ENCODE peak calls at places on chromosomes 6 and 20, in five cellular contexts. One of them, this sample, is unnamed.

GRCh38 chr20:24049081-24049480 is 60.5 kb upstream of the GGTLC1 start:
- ATAC-seq in upper lobe of left lung: no peak
- ATAC-seq in HepG2: no peak
- ATAC-seq in GM12878: no peak
- ATAC-seq in K562: no peak
- ATAC-seq in this sample: no peak

GRCh38 chr6:148790817-148791216 is 44.0 kb downstream of the UST start:
- ATAC-seq in K562: no peak
- ATAC-seq in HepG2: no peak
- ATAC-seq in upper lobe of left lung: no peak
- ATAC-seq in GM12878: peak; percentile 97
- ATAC-seq in this sample: no peak

GRCh38 chr6:71977860-71978259 is 91.5 kb downstream of the RIMS1 start:
- ATAC-seq in HepG2: no peak
- ATAC-seq in GM12878: peak; percentile 42
- ATAC-seq in upper lobe of left lung: no peak
- ATAC-seq in K562: no peak
- ATAC-seq in this sample: no peak

GRCh38 chr6:15888798-15889772 is 226.3 kb upstream of the DTNBP1 start:
- ATAC-seq in K562: peak; percentile 69
- ATAC-seq in GM12878: no peak
- ATAC-seq in HepG2: no peak
- ATAC-seq in upper lobe of left lung: peak; percentile 27
- ATAC-seq in this sample: peak; percentile 31

GRCh38 chr20:16518068-16518783 is 55.0 kb downstream of the KIF16B start:
- ATAC-seq in GM12878: peak; percentile 85
- ATAC-seq in HepG2: peak; percentile 97
- ATAC-seq in K562: peak; percentile 81
- ATAC-seq in upper lobe of left lung: no peak
- ATAC-seq in this sample: peak; percentile 34

GRCh38 chr6:42968126-42968701 is 7.7 kb downstream of the GNMT start:
- ATAC-seq in K562: no peak
- ATAC-seq in upper lobe of left lung: no peak
- ATAC-seq in HepG2: no peak
- ATAC-seq in GM12878: no peak
- ATAC-seq in this sample: no peak

GRCh38 chr20:11469795-11470495 is 447.7 kb upstream of the BTBD3 start:
- ATAC-seq in K562: no peak
- ATAC-seq in upper lobe of left lung: no peak
- ATAC-seq in HepG2: no peak
- ATAC-seq in GM12878: no peak
- ATAC-seq in this sample: peak; percentile 34

GRCh38 chr20:37346232-37346525 is 239 bp downstream of the SRC start:
- ATAC-seq in HepG2: no peak
- ATAC-seq in K562: no peak
- ATAC-seq in GM12878: no peak
- ATAC-seq in upper lobe of left lung: no peak
- ATAC-seq in this sample: peak; percentile 52

GRCh38 chr6:162750776-162751175 is 23.0 kb downstream of the PACRG start:
- ATAC-seq in GM12878: no peak
- ATAC-seq in K562: no peak
- ATAC-seq in HepG2: no peak
- ATAC-seq in upper lobe of left lung: no peak
- ATAC-seq in this sample: no peak

GRCh38 chr6:163837681-163838431 is 423.3 kb downstream of the QKI start:
- ATAC-seq in upper lobe of left lung: no peak
- ATAC-seq in HepG2: no peak
- ATAC-seq in GM12878: no peak
- ATAC-seq in K562: peak; percentile 65
- ATAC-seq in this sample: no peak

GRCh38 chr6:141164042-141164748 is 968.5 kb upstream of the GJE1 start:
- ATAC-seq in K562: no peak
- ATAC-seq in GM12878: no peak
- ATAC-seq in upper lobe of left lung: no peak
- ATAC-seq in HepG2: no peak
- ATAC-seq in this sample: no peak

GRCh38 chr6:143262037-143262436 is 188.5 kb downstream of the ADAT2 start:
- ATAC-seq in HepG2: no peak
- ATAC-seq in GM12878: no peak
- ATAC-seq in K562: no peak
- ATAC-seq in upper lobe of left lung: no peak
- ATAC-seq in this sample: no peak

GRCh38 chr6:33781105-33781975 is 7.6 kb downstream of the LEMD2 start:
- ATAC-seq in HepG2: no peak
- ATAC-seq in K562: no peak
- ATAC-seq in upper lobe of left lung: peak; percentile 31
- ATAC-seq in GM12878: no peak
- ATAC-seq in this sample: peak; percentile 35

GRCh38 chr6:137160763-137161162 is 12.7 kb downstream of the IL22RA2 start:
- ATAC-seq in upper lobe of left lung: peak; percentile 52
- ATAC-seq in HepG2: no peak
- ATAC-seq in K562: no peak
- ATAC-seq in GM12878: no peak
- ATAC-seq in this sample: no peak

DNA sequence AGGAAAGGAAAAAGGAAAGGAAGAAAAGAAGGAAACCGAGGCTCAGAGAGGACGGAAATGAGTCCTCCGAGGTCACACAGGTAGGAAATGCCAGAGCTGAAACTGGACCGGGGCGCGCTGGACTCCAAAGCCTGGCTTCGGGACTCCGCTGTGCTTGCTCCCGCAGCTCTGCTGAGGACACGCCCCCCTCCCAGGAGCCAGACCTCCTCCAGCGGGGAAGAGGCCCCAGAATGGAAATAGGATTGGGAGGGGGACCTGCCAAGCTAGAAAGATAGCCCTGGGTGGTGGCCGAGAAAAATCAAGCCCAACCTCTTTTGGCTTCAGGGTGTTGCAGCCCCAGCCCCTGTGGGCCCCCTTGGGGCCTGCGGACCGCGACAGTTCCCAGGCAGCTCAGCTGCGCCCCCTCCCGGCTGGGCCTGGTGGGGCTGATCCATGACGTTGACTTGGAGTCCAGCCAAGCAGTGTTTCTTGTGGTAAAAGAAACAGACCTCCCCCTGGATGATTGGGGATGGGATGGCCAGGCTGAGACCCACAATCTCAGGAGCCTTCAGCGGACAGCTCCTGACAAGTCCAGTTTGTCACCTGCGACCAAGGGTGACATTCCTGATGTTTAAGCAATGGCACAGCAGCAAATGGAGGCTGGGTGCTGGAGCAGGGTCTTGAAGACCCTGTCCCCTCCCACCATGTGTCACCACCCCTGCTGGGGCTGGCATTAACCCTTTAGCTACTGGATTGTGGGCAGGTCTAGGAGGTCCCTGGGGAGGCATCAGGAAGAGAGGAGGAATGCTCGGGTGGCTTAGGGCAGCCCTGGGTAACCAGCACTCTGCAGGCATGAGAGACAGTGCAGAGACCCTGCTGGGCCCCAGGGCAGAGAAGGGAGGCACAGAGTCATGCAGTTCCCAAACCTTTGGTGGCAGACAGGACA is 55.4 kb downstream of the RIPOR3 start:
- ATAC-seq in K562: peak; percentile 85
- ATAC-seq in HepG2: peak; percentile 78
- ATAC-seq in GM12878: peak; percentile 86
- ATAC-seq in upper lobe of left lung: peak; percentile 80
- ATAC-seq in this sample: peak; percentile 77
- TF ChIP-seq POLR2AphosphoS5 in K562: peak; percentile 46
- TF ChIP-seq POLR2AphosphoS5 in HepG2: no peak
- TF ChIP-seq POLR2AphosphoS5 in GM12878: no peak
- TF ChIP-seq POLR2AphosphoS5 in upper lobe of left lung: no peak
- TF ChIP-seq POLR2AphosphoS5 in this sample: peak; percentile 63

GRCh38 chr6:170286934-170287265 is 4.0 kb downstream of the DLL1 start:
- ATAC-seq in GM12878: no peak
- ATAC-seq in K562: no peak
- ATAC-seq in upper lobe of left lung: peak; percentile 9
- ATAC-seq in HepG2: no peak
- ATAC-seq in this sample: no peak

GRCh38 chr6:170285482-170285881 is 5.4 kb downstream of the DLL1 start:
- ATAC-seq in GM12878: no peak
- ATAC-seq in HepG2: no peak
- ATAC-seq in K562: no peak
- ATAC-seq in upper lobe of left lung: no peak
- ATAC-seq in this sample: no peak

GRCh38 chr6:170287371-170287876 is 3.5 kb downstream of the DLL1 start:
- ATAC-seq in upper lobe of left lung: no peak
- ATAC-seq in K562: peak; percentile 5
- ATAC-seq in HepG2: no peak
- ATAC-seq in GM12878: no peak
- ATAC-seq in this sample: no peak

GRCh38 chr6:170284866-170285469 is 5.9 kb downstream of the DLL1 start:
- ATAC-seq in GM12878: no peak
- ATAC-seq in HepG2: no peak
- ATAC-seq in upper lobe of left lung: no peak
- ATAC-seq in K562: no peak
- ATAC-seq in this sample: no peak

DNA sequence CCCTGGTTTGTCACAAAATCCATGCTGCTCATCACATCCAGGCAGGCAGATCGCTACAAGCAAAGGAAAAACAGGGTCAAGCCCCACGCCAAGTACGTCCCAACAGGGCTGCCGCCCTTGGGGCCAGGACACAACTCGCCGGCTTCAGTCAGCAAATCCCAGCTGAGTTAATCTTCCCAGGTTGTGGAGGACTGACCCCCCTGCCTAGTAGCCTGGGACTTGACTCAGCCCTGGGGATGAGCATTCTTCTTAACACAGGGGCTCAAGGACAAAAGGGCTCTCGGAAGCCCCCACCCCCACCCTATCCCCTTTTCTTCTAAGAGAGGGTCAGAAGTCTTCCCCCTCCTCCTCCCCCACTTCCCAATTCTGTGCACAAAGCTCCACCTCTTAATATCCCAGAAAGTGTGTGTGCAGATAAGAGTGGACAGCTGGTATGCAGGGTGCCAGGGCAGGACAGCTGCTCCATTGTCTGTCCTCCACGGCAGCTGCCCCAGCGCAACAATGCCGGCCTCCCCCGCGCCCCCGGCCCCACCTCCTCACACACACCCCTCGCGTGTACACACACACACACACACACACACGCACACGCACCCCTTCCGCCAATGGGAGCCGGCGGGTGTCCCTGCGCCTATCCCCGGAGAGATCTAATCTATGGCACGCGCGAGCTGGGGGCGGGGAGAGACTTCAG is 4.5 kb downstream of the DLL1 start:
- ATAC-seq in K562: peak; percentile 63
- ATAC-seq in GM12878: no peak
- ATAC-seq in upper lobe of left lung: peak; percentile 19
- ATAC-seq in HepG2: no peak
- ATAC-seq in this sample: no peak
- H3K27me3 ChIP-seq in K562: peaks cover 66% of the 10 kb centered on the region
- H3K27me3 ChIP-seq in GM12878: peaks cover 17% of the 10 kb centered on the region
- H3K27me3 ChIP-seq in upper lobe of left lung: peaks cover 26% of the 10 kb centered on the region
- H3K27me3 ChIP-seq in HepG2: peaks cover 89% of the 10 kb centered on the region
- H3K27me3 ChIP-seq in this sample: peaks cover 48% of the 10 kb centered on the region

GRCh38 chr20:62236200-62236599 is 2.1 kb upstream of the OSBPL2 start:
- ATAC-seq in GM12878: no peak
- ATAC-seq in upper lobe of left lung: no peak
- ATAC-seq in HepG2: no peak
- ATAC-seq in K562: no peak
- ATAC-seq in this sample: no peak

GRCh38 chr20:62236997-62237771 is 1.1 kb upstream of the OSBPL2 start:
- ATAC-seq in upper lobe of left lung: no peak
- ATAC-seq in HepG2: peak; percentile 12
- ATAC-seq in K562: no peak
- ATAC-seq in GM12878: no peak
- ATAC-seq in this sample: no peak

GRCh38 chr20:62237772-62238568 is at the start of gene OSBPL2:
- ATAC-seq in GM12878: peak; percentile 99
- ATAC-seq in K562: peak; percentile 98
- ATAC-seq in upper lobe of left lung: peak; percentile 99
- ATAC-seq in HepG2: peak; percentile 89
- ATAC-seq in this sample: peak; percentile 99

GRCh38 chr20:62235777-62236157 is 2.6 kb upstream of the OSBPL2 start:
- ATAC-seq in HepG2: no peak
- ATAC-seq in upper lobe of left lung: no peak
- ATAC-seq in GM12878: no peak
- ATAC-seq in K562: no peak
- ATAC-seq in this sample: no peak

DNA sequence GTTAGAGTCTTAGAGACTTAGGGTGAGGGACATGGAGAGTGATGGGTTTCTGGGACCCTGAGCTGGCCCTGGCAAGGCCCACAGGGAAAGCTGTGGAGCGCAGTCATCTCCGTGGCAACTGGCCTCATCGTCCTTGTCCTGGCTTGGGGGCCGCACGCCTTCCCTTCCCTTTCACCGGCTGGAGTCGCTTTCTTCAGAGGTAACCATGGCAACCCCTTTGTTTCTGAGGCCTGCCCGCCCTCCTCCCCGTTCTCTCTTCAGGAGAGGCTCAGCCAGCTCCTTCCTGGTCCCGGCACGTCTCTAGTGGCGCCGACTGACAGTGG is 1.7 kb upstream of the OSBPL2 start:
- ATAC-seq in GM12878: no peak
- ATAC-seq in upper lobe of left lung: no peak
- ATAC-seq in HepG2: peak; percentile 4
- ATAC-seq in K562: no peak
- ATAC-seq in this sample: no peak
- TF ChIP-seq EP300 in GM12878: no peak
- TF ChIP-seq EP300 in upper lobe of left lung: no peak
- TF ChIP-seq EP300 in HepG2: peak; percentile 14
- TF ChIP-seq EP300 in K562: no peak
- TF ChIP-seq EP300 in this sample: no peak

DNA sequence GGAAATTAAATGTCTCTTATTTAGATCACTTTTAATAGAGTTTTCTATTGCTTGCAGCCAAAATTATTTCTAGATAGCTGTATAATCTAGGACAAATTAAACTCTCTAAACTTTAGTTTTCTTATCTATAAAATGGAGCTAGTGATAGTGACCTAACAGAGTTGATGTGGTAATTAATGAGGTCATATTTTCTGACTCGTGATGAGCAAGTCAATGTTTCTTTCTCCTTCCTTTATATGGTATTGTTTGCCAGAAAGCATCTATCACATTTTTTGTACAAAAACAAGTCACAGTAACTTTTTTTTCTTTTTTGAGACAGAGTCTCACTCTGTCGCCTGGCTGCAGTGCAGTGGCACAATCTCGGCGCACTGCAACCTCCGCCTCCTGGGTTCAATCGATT is 267.7 kb downstream of the FARS2 start:
- ATAC-seq in K562: no peak
- ATAC-seq in upper lobe of left lung: no peak
- ATAC-seq in GM12878: no peak
- ATAC-seq in HepG2: no peak
- ATAC-seq in this sample: no peak
- TF ChIP-seq POLR2AphosphoS5 in K562: no peak
- TF ChIP-seq POLR2AphosphoS5 in upper lobe of left lung: no peak
- TF ChIP-seq POLR2AphosphoS5 in GM12878: no peak
- TF ChIP-seq POLR2AphosphoS5 in HepG2: no peak
- TF ChIP-seq POLR2AphosphoS5 in this sample: no peak

This sample was measured in gastroesophageal sphincter.